ENCODE peak calls at places on chromosomes 13 and 19, in eight cellular contexts. S is heart right ventricle, T is Peyer's patch, C is PC-9, L is mucosa of descending colon, P is cardiac muscle cell, X is fibroblast of lung, D is endothelial cell of umbilical vein. B is an unnamed sample.

GRCh38 chr13:73934215-73934623 is 200.0 kb downstream of the KLF12 start:
- DNase-seq in S (no peak), T (no peak), C (no peak), L (no peak), P (no peak), X (no peak), D (peak), B (peak)

GRCh38 chr13:105972306-105972721 is 563.1 kb downstream of the EFNB2 start:
- DNase-seq in S (no peak), T (no peak), C (no peak), L (peak), P (no peak), X (no peak), D (no peak), B (no peak)

GRCh38 chr19:6038634-6039405 is 60.9 kb upstream of the RANBP3 start:
- DNase-seq in S (no peak), T (no peak), C (no peak), L (no peak), P (no peak), X (peak), D (no peak), B (peak)

GRCh38 chr13:104024416-104025170 is 958.4 kb upstream of the SLC10A2 start:
- DNase-seq in S (no peak), T (no peak), C (no peak), L (no peak), P (peak), X (peak), D (peak), B (peak)

GRCh38 chr13:24502567-24503375 is 9.8 kb downstream of the PARP4 start:
- DNase-seq in S (no peak), T (no peak), C (peak), L (peak), P (peak), X (peak), D (peak), B (peak)

GRCh38 chr13:51643114-51643881 is 59.0 kb downstream of the WDFY2 start:
- DNase-seq in S (no peak), T (no peak), C (peak), L (no peak), P (peak), X (peak), D (peak), B (peak)

GRCh38 chr13:78689011-78689410 is 30.1 kb upstream of the OBI1 start:
- DNase-seq in S (no peak), T (no peak), C (no peak), L (no peak), P (peak), X (peak), D (peak), B (no peak)

GRCh38 chr13:66111628-66112027 is 1118.5 kb downstream of the PCDH9 start:
- DNase-seq in S (no peak), T (no peak), C (no peak), L (no peak), P (no peak), X (no peak), D (no peak), B (no peak)

DNA sequence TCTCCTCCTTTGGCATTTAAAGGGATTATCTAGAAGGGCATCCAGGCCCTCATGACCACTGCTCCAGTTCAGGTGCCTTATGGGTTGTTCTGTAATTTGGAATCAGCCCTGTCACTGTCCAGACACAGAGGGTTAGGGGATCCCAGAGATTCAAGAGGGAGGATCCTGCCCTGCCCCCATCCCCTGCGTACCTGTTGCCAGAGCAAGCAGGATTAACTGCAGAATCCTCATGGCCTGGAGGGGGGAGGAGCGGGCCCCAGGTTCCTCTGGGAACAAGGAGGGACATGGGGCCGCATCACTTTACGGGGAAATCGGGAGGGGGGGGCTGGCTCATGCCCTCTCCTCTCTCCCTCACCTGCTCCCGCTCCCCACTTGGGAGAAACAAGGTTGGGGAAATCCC is 1.0 kb downstream of the KLK11 start:
- DNase-seq in S (no peak), T (no peak), C (peak), L (no peak), P (no peak), X (no peak), D (no peak), B (no peak)
- H3K4me3 ChIP-seq in S (no peak), T (no peak), C (no peak), L (no peak), P (no peak), X (no peak), D (no peak), B (no peak)

GRCh38 chr13:41015920-41016319 is 3.2 kb downstream of the ELF1 start:
- DNase-seq in S (no peak), T (no peak), C (no peak), L (no peak), P (no peak), X (no peak), D (no peak), B (no peak)
- H3K4me3 ChIP-seq in S (peak), T (no peak), C (no peak), L (no peak), P (no peak), X (no peak), D (no peak), B (no peak)

GRCh38 chr13:28434934-28435333 is 60.0 kb downstream of the FLT1 start:
- DNase-seq in S (no peak), T (no peak), C (no peak), L (no peak), P (no peak), X (no peak), D (no peak), B (no peak)
- H3K4me3 ChIP-seq in S (no peak), T (no peak), C (no peak), L (no peak), P (no peak), X (no peak), D (no peak), B (no peak)

DNA sequence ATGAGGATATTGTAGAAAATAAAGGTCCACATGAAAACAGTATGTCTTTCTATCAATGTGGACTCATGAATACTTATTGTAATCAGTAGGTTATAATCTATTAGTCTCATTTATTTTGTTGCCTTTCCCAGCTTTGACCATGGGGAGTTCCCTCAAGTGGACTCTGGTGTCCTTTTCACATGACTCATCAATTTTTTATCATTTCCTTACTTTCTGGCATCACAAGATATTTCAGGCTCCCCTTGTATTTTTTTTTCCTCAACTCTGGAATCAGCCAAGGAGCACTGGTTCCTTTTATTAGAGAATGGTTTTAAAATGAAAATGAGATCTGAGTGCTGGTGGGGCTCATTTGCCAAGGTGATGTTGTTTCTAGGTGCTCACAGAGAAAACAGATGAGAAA is 63.4 kb upstream of the DIAPH3 start:
- DNase-seq in S (no peak), T (no peak), C (no peak), L (no peak), P (no peak), X (no peak), D (no peak), B (no peak)
- H3K4me3 ChIP-seq in S (no peak), T (no peak), C (no peak), L (no peak), P (no peak), X (no peak), D (no peak), B (no peak)

GRCh38 chr13:55577847-55578210 is 1562.9 kb upstream of the PRR20A start:
- DNase-seq in S (no peak), T (no peak), C (no peak), L (no peak), P (no peak), X (no peak), D (no peak), B (no peak)
- H3K4me3 ChIP-seq in S (no peak), T (no peak), C (no peak), L (no peak), P (no peak), X (no peak), D (no peak), B (no peak)

DNA sequence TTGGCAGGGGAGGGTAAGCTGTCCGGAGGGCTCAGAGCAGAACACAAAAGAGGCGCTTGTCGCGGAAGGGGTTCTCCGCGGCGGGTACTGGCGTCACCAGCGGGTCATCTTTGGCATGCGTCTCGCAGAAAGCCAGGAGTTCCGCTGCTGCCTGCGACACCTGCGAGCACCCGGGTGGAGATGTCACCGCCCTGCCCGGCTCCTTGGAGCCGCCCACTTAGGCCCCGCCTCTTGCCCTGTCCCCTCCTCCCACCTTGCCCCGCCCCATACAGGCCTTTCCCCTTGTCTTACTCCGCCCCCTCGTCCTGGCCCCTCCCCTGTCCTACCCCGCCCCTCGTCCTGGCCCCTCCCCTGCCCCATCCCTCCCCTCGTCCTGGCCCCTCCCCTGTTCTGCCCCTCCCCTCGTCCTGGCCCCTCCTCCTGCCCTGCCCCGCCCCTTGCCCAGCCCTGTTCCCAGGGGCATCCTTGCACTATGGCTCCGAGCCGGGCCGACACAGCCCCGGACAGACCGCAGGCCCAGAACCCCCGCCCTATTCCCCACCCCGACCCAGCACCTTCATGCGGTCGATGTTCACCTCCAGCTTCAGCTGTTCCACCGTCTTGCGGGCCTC is 1.9 kb downstream of the GNG8 start:
- DNase-seq in S (peak), T (peak), C (peak), L (peak), P (peak), X (peak), D (peak), B (peak)
- H3K4me3 ChIP-seq in S (peak), T (no peak), C (peak), L (no peak), P (peak), X (peak), D (peak), B (peak)

DNA sequence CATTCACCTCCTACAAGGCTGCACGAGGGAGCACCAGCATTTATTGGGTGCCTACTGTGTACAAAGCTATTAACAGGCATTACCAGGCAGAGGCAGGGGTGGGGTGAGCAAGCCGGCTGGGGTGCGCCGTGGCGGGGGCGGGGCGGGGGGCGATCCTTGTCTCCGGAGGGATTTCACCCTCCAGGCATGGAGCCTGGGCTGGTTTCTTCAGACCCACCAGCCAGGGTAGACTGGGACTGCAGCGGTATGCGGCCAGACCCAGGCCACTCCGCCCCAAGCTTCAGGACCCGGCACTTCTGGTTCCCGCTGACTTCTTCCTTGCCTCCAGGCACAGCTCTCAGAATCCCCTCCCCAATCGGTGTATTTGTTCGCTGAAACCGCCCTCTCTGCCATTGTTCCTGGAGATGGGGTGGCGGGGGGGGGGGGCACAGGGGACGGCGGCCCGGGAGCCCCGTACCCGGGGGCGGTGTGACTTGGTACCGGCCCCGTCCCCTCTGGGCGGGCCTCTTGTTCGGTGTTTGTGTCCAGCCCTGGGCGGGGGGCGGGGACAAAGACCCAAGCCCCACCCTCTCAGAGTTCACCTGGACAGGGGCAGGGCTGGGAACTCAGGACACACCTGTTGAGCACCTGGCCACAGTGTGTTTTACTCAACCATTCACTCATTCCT is 14.4 kb downstream of the TJP3 start:
- DNase-seq in S (no peak), T (no peak), C (peak), L (peak), P (no peak), X (no peak), D (no peak), B (no peak)
- H3K4me3 ChIP-seq in S (no peak), T (peak), C (peak), L (peak), P (peak), X (no peak), D (no peak), B (no peak)

B was measured in bronchial epithelial cell.